ENCODE peak calls at places on chromosome 15, in ten cellular contexts. T is GM13976, O is nephron progenitor cell, U is body of pancreas, Z is SK-N-SH, K is GM23338, P is astrocyte, M is AG09319, D is activated B cell treated with CpG ODN at 0.5 μM for 24 hours, Y is AG10803. F is an unnamed sample.

GRCh38 chr15:17026633-17027032 is 3515.0 kb downstream of the GOLGA6L6 start:
- DNase-seq in T (no peak), O (no peak), U (no peak), Z (no peak), K (no peak), P (no peak), M (no peak), D (no peak), Y (no peak), F (no peak)

GRCh38 chr15:25770031-25770430 is 93.1 kb downstream of the ATP10A start:
- DNase-seq in T (no peak), O (no peak), U (no peak), Z (no peak), K (no peak), P (no peak), M (no peak), D (no peak), Y (no peak), F (no peak)

GRCh38 chr15:59995568-59996349 is 8.4 kb upstream of the FOXB1 start:
- DNase-seq in T (no peak), O (no peak), U (no peak), Z (peak), K (peak), P (no peak), M (no peak), D (no peak), Y (no peak), F (no peak)

GRCh38 chr15:75646944-75647364 is 758 bp upstream of the SNX33 start:
- DNase-seq in T (no peak), O (peak), U (peak), Z (no peak), K (peak), P (no peak), M (no peak), D (no peak), Y (no peak), F (no peak)

GRCh38 chr15:73956276-73957086 is 30.2 kb downstream of the LOXL1 start:
- DNase-seq in T (no peak), O (no peak), U (no peak), Z (no peak), K (no peak), P (peak), M (peak), D (no peak), Y (peak), F (peak)

GRCh38 chr15:34214135-34214534 is 4.2 kb upstream of the KATNBL1 start:
- DNase-seq in T (no peak), O (no peak), U (no peak), Z (no peak), K (peak), P (no peak), M (no peak), D (no peak), Y (no peak), F (no peak)

GRCh38 chr15:65038428-65038827 is 6.8 kb upstream of the SLC51B start:
- DNase-seq in T (no peak), O (no peak), U (no peak), Z (no peak), K (no peak), P (no peak), M (no peak), D (no peak), Y (no peak), F (no peak)

GRCh38 chr15:37078000-37078399 is 22.3 kb downstream of the MEIS2 start:
- DNase-seq in T (no peak), O (no peak), U (no peak), Z (no peak), K (no peak), P (no peak), M (no peak), D (no peak), Y (no peak), F (no peak)

GRCh38 chr15:55573224-55573623 is 14.9 kb downstream of the PYGO1 start:
- DNase-seq in T (no peak), O (no peak), U (no peak), Z (no peak), K (no peak), P (no peak), M (no peak), D (no peak), Y (no peak), F (no peak)

GRCh38 chr15:88881781-88882180 is 13.6 kb downstream of the HAPLN3 start:
- DNase-seq in T (no peak), O (no peak), U (no peak), Z (no peak), K (no peak), P (no peak), M (no peak), D (no peak), Y (peak), F (no peak)

GRCh38 chr15:63911160-63911559 is 77.4 kb upstream of the HERC1 start:
- DNase-seq in T (no peak), O (no peak), U (no peak), Z (no peak), K (no peak), P (no peak), M (no peak), D (no peak), Y (no peak), F (no peak)
- TF ChIP-seq CTCF in T (no peak), O (no peak), U (no peak), Z (no peak), K (no peak), P (no peak), M (no peak), D (no peak), Y (no peak), F (no peak)

GRCh38 chr15:56890038-56890437 is 28.4 kb upstream of the TCF12 start:
- DNase-seq in T (no peak), O (no peak), U (no peak), Z (no peak), K (no peak), P (no peak), M (no peak), D (no peak), Y (no peak), F (no peak)

GRCh38 chr15:56883088-56883487 is 35.4 kb upstream of the TCF12 start:
- DNase-seq in T (no peak), O (no peak), U (no peak), Z (no peak), K (no peak), P (no peak), M (no peak), D (no peak), Y (no peak), F (no peak)

GRCh38 chr15:56886450-56886856 is 32.0 kb upstream of the TCF12 start:
- DNase-seq in T (no peak), O (no peak), U (no peak), Z (no peak), K (peak), P (no peak), M (no peak), D (no peak), Y (no peak), F (no peak)

GRCh38 chr15:56887782-56888127 is 30.7 kb upstream of the TCF12 start:
- DNase-seq in T (no peak), O (no peak), U (no peak), Z (no peak), K (no peak), P (no peak), M (no peak), D (no peak), Y (no peak), F (no peak)

DNA sequence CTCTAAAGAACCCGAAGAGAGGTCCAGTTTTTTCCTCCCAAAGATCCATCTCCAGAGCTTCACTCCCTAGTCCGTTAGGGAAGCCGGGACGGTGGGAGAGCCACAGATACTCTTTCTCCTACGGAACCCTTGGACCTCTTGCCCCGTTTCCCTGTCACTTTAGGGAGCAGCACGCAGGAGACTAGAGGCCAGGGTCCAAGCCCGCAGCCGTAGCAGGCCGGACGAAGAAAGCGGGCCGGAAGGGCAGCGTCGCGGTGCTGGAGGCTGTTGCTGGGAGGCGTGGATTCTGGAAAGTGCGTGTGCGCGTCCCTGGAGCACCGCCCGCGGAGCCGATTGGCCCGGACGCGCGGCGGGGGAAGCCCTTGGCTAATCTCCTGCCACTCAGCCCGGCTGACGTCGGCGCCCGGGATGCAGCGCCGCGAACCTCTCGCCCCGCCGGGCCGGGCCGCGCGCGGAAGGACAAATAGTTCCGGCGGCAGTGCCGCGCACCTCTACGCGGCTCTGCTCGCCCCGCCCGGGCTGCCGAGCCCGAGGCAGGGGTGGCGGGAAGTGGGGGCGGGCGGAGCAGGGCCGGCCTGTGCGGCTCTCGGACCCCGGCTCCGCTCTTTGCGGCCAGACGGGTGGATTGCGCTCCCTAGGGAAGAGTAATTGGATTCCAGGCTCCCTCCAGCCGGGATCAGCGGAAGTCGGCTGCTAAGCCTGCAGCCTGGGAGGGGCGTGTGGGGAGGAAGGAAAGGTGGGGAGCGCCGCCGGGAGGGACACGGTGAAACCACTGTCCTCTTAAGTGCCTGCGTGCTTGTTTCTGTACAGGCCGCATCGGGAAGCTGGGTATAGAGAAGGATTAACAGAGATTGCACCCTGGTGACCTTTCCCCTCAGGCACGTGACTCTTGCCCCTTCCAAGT is 31.3 kb upstream of the TCF12 start:
- DNase-seq in T (peak), O (peak), U (peak), Z (peak), K (peak), P (peak), M (peak), D (peak), Y (peak), F (peak)
- TF ChIP-seq CTCF in T (no peak), O (no peak), U (no peak), Z (peak), K (no peak), P (no peak), M (peak), D (no peak), Y (peak), F (no peak)

DNA sequence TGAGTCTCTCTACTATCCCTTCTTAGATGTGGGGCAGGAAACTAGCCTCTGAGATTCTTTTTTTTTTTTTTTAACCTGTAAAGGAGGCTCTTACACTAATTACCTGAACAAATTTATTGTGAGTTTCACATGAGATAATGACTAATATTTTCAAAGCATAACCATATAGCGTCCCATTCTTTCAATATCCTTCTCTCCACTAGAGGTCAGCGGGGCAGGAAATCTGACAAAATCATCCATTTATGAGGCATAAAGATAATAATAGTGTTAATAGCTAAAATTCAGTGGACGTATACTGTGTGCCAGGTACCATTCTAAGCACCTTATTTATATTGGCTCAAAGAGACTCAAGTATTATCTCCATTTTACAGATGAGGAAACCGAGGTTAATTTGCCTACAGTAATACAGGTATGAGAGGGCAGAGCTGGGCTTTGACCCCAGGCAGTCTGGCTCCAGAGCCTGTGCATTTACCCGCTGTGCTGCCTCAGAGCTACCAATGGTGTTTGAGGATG is 16.3 kb upstream of the SMAD6 start:
- DNase-seq in T (no peak), O (no peak), U (no peak), Z (no peak), K (no peak), P (no peak), M (no peak), D (no peak), Y (no peak), F (no peak)
- TF ChIP-seq CTCF in T (no peak), O (no peak), U (peak), Z (peak), K (peak), P (peak), M (peak), D (no peak), Y (peak), F (no peak)

GRCh38 chr15:29692527-29692926 is 129.7 kb downstream of the TJP1 start:
- DNase-seq in T (no peak), O (no peak), U (no peak), Z (no peak), K (peak), P (no peak), M (no peak), D (no peak), Y (no peak), F (no peak)
- TF ChIP-seq CTCF in T (no peak), O (peak), U (no peak), Z (peak), K (peak), P (peak), M (peak), D (no peak), Y (peak), F (no peak)

GRCh38 chr15:90860450-90860849 is 7.9 kb upstream of the FURIN start:
- DNase-seq in T (no peak), O (no peak), U (peak), Z (no peak), K (no peak), P (no peak), M (no peak), D (no peak), Y (no peak), F (no peak)
- TF ChIP-seq CTCF in T (no peak), O (no peak), U (no peak), Z (no peak), K (no peak), P (no peak), M (no peak), D (no peak), Y (no peak), F (no peak)